ENCODE peak calls at places on chromosomes 12 and 14, in six cellular contexts. K is IMR-90, O is RWPE1, D is HL-60, X is right atrium auricular region, B is stomach. H is an unnamed sample.

GRCh38 chr14:80275208-80275850 is 64.0 kb upstream of the DIO2 start:
- DNase-seq in O (peak; percentile 9), K (peak; percentile 63), D (no peak), B (no peak), X (no peak), H (no peak)

GRCh38 chr12:46377678-46378077 is 5.1 kb upstream of the SLC38A2 start:
- DNase-seq in K (peak; percentile 72), O (no peak), D (no peak), B (no peak), X (no peak), H (no peak)

GRCh38 chr12:102740157-102741032 is 176.6 kb downstream of the PAH start:
- DNase-seq in B (no peak), X (no peak), O (no peak), K (peak; percentile 36), D (no peak), H (no peak)

GRCh38 chr12:57519758-57520007 is 631 bp downstream of the DDIT3 start:
- DNase-seq in O (no peak), X (no peak), K (no peak), B (no peak), D (no peak), H (no peak)

GRCh38 chr12:115697341-115697740 is 580.2 kb downstream of the MED13L start:
- DNase-seq in O (no peak), B (no peak), K (no peak), X (no peak), D (no peak), H (no peak)

GRCh38 chr12:51429705-51430104 is 5.1 kb downstream of the SLC4A8 start:
- DNase-seq in X (no peak), K (no peak), D (no peak), O (no peak), B (no peak), H (no peak)

GRCh38 chr12:10400829-10401228 is 8.7 kb downstream of the KLRC4 start:
- DNase-seq in K (peak; percentile 1), O (no peak), D (no peak), X (no peak), B (no peak), H (no peak)

GRCh38 chr14:104505085-104506074 is 74.2 kb upstream of the C14orf180 start:
- DNase-seq in O (no peak), K (no peak), D (no peak), X (no peak), B (no peak), H (no peak)

GRCh38 chr12:69070319-69071090 is 137.5 kb upstream of the CPM start:
- DNase-seq in D (peak; percentile 38), X (peak; percentile 66), K (peak; percentile 71), O (peak; percentile 67), B (peak; percentile 78), H (no peak)

GRCh38 chr12:32400114-32400672 is 835 bp downstream of the FGD4 start:
- DNase-seq in K (no peak), O (peak; percentile 62), X (no peak), D (no peak), B (peak; percentile 57), H (no peak)

GRCh38 chr12:45989857-45990467 is 412 bp downstream of the SCAF11 start:
- DNase-seq in B (peak; percentile 51), D (no peak), O (peak; percentile 30), K (peak; percentile 47), X (peak; percentile 75), H (peak; percentile 91)

GRCh38 chr12:112904571-112904970 is 2.2 kb upstream of the OAS1 start:
- DNase-seq in O (no peak), B (no peak), X (no peak), K (no peak), D (no peak), H (no peak)

GRCh38 chr12:131830335-131831020 is 2.3 kb downstream of the MMP17 start:
- DNase-seq in X (no peak), D (peak; percentile 62), B (peak; percentile 59), K (peak; percentile 77), O (peak; percentile 63), H (peak; percentile 93)
- TF ChIP-seq CTCF in X (no peak), D (no peak), B (peak; percentile 41), K (peak; percentile 81), O (peak; percentile 77), H (peak; percentile 83)

GRCh38 chr14:71606064-71606463 is 326.2 kb upstream of the RGS6 start:
- DNase-seq in D (no peak), O (no peak), K (no peak), X (no peak), B (no peak), H (no peak)
- TF ChIP-seq CTCF in D (no peak), O (no peak), K (no peak), X (no peak), B (no peak), H (no peak)

DNA sequence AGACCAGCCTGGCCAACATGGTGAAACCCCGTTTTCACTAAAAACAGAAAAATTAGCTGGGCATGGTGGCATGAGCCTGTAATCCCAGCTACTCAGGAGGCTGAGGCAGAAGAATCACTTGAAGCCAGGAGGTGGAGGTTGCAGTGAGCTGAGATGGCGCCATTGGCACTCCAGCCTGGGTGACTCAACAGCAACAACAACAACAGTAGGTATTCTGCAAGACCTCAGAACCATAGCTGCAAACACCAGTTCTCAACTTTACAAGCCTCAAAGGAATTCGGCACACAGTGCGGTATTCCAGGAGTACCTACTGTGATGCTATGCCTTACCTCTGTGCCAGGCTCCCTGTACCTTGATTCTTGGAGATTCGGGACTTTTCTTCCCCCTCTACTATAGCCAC is 15.8 kb downstream of the FOXN3 start:
- DNase-seq in D (no peak), X (no peak), O (no peak), B (no peak), K (no peak), H (no peak)
- TF ChIP-seq CTCF in D (no peak), X (no peak), O (no peak), B (no peak), K (no peak), H (no peak)

GRCh38 chr12:87266305-87266704 is 762.9 kb downstream of the C12orf50 start:
- DNase-seq in O (no peak), D (no peak), K (no peak), X (no peak), B (no peak), H (no peak)
- TF ChIP-seq CTCF in O (no peak), D (no peak), K (no peak), X (no peak), B (no peak), H (peak; percentile 57)

GRCh38 chr14:37593496-37594237 is 1.4 kb downstream of the FOXA1 start:
- DNase-seq in B (no peak), K (no peak), D (no peak), X (no peak), O (no peak), H (no peak)

GRCh38 chr14:37592288-37593274 is 2.5 kb downstream of the FOXA1 start:
- DNase-seq in K (no peak), D (no peak), X (no peak), O (no peak), B (no peak), H (no peak)

GRCh38 chr14:37595809-37596595 is 573 bp downstream of the TTC6 start:
- DNase-seq in D (peak; percentile 45), B (peak; percentile 68), O (peak; percentile 77), K (peak; percentile 34), X (no peak), H (no peak)

GRCh38 chr14:37594916-37595808 is at the start of the genes FOXA1 and TTC6:
- DNase-seq in X (no peak), K (peak; percentile 24), D (peak; percentile 18), O (peak; percentile 46), B (peak; percentile 83), H (no peak)

DNA sequence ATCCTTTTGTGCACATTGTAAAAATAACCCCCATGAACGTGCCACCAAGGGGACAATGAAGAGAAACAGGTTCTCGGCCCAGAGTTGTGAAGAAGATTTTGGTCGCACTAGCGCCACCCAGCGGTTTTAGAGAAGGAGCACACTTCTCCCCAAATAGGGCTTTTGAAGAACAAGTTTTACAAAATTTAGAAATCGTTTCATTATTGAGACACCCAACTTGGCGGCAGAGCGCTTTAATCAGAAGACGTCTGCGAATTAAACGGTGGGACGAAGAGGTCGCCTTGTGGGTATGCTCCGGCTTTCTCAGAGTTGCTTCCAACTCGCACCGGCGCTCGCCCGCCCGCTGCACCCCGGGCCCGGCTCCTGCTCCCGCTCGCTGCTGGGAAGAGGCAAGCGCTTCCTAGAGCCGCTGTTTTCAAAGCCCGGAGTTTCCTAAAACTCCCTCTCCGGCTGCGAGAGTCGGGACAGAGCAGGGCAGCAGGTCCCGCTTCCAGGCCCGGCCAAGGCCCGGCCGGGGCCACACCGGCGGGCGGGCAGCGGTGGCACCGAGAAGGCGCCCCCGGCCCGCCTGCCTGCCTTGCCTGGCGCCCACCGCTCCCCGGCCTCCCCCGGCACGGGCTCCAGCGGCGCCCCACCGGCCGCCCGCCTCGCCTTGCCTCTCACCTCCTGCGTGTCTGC is 672 bp downstream of the FOXA1 start:
- DNase-seq in O (peak; percentile 61), K (peak; percentile 80), D (peak; percentile 12), X (no peak), B (peak; percentile 82), H (no peak)
- TF ChIP-seq CTCF in O (peak; percentile 82), K (peak; percentile 81), D (peak; percentile 66), X (peak; percentile 19), B (peak; percentile 72), H (peak; percentile 98)

DNA sequence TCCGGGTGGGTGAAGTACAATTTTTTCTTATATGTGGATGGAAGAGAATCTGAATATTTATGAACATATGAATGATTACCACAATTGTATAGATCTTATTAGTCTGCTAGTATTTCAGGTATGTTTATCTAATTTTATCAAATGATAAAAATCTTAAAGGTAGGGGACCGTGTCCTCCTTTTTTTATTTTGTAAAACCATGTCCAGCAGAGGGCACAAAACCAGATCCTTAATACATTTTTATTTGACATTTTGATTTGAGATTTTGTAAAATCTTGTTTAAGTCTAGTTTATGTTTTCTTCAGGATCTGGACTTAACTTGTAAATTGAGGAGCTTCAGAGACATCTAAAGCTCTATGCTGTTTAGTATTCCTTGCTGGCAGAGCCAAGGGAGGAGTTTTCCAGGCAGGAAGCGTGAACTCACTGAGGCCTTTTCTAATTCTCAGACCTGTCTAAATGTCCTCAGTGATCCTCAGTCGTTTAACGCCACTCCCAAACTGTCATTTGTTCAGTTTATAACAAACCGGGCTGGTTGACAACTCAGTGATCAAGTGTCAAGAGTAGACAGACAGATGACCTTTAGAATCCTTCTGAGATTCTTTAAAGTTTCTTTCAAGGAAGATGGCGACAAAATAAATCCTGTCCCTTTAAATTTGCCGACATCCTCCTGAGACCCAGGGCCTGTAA is 263.9 kb downstream of the KTN1 start:
- DNase-seq in O (no peak), B (no peak), D (no peak), K (peak; percentile 14), X (no peak), H (no peak)
- TF ChIP-seq CTCF in O (peak; percentile 14), B (peak; percentile 19), D (no peak), K (peak; percentile 39), X (no peak), H (peak; percentile 81)